ENCODE peak calls at places on chromosome 1, in nine cellular contexts. B is psoas muscle; S is SK-MEL-5; V is kidney tubule cell; E is uterus; C is GM06990; Z is MCF 10A; N is T-helper 9 cell; L is activated T-cell treated with anti-CD3 and anti-CD28 coated beads, Interleukin-2, amount 50 U/mL, for 4 hours. J is an unnamed sample.

GRCh38 chr1:96334236-96334557 is 387.4 kb upstream of the PTBP2 start:
- DNase-seq in N (no peak), Z (no peak), V (no peak), S (no peak), B (no peak), E (no peak), L (no peak), C (no peak), J (no peak)

GRCh38 chr1:119703666-119704450 is 7.9 kb upstream of the PHGDH start:
- DNase-seq in L (no peak), N (no peak), E (no peak), S (no peak), B (no peak), Z (no peak), C (no peak), V (no peak), J (no peak)

GRCh38 chr1:170461762-170462384 is 70.1 kb upstream of the GORAB start:
- DNase-seq in N (no peak), S (peak; percentile 6), V (no peak), E (no peak), L (no peak), Z (peak; percentile 42), B (peak; percentile 21), C (no peak), J (no peak)

GRCh38 chr1:63487336-63488065 is 35.5 kb downstream of the ITGB3BP start:
- DNase-seq in Z (peak; percentile 48), B (no peak), N (no peak), L (no peak), C (no peak), E (no peak), V (peak; percentile 16), S (no peak), J (no peak)

GRCh38 chr1:67645495-67646144 is 39.4 kb upstream of the GADD45A start:
- DNase-seq in C (no peak), E (peak; percentile 50), L (no peak), V (no peak), N (no peak), B (peak; percentile 58), S (peak; percentile 54), Z (peak; percentile 73), J (no peak)

GRCh38 chr1:147494998-147495580 is 46.2 kb upstream of the BCL9 start:
- DNase-seq in V (peak; percentile 70), N (peak; percentile 52), E (peak; percentile 83), C (no peak), B (peak; percentile 61), S (peak; percentile 92), Z (peak; percentile 81), L (peak; percentile 68), J (peak; percentile 47)

GRCh38 chr1:97630968-97631367 is 289.9 kb downstream of the DPYD start:
- DNase-seq in V (no peak), E (peak; percentile 14), N (no peak), C (no peak), Z (no peak), L (no peak), B (no peak), S (no peak), J (no peak)

GRCh38 chr1:40036574-40036973 is 4.0 kb upstream of the CAP1 start:
- DNase-seq in C (no peak), Z (peak; percentile 57), B (peak; percentile 73), V (no peak), N (no peak), S (no peak), E (peak; percentile 83), L (no peak), J (peak; percentile 61)

GRCh38 chr1:224435999-224436398 is 1.4 kb upstream of the WDR26 start:
- DNase-seq in C (no peak), S (no peak), V (peak; percentile 65), E (no peak), Z (peak; percentile 62), B (no peak), N (no peak), L (no peak), J (no peak)

GRCh38 chr1:87331319-87332269 is 2.9 kb downstream of the LMO4 start:
- DNase-seq in B (peak; percentile 78), Z (peak; percentile 79), E (peak; percentile 76), C (peak; percentile 77), L (peak; percentile 60), V (peak; percentile 76), S (peak; percentile 52), N (peak; percentile 73), J (peak; percentile 45)

GRCh38 chr1:241799414-241799813 is 48.6 kb upstream of the EXO1 start:
- DNase-seq in Z (peak; percentile 51), V (no peak), S (no peak), B (no peak), E (no peak), L (no peak), C (no peak), N (no peak), J (no peak)

GRCh38 chr1:46004491-46004890 is 127.9 kb downstream of the PIK3R3 start:
- DNase-seq in L (no peak), Z (no peak), C (no peak), S (no peak), E (no peak), N (no peak), B (no peak), V (no peak), J (no peak)

GRCh38 chr1:47711211-47711847 is 273.5 kb downstream of the FOXD2 start:
- DNase-seq in E (no peak), N (no peak), B (no peak), V (no peak), S (no peak), Z (no peak), L (no peak), C (no peak), J (no peak)

GRCh38 chr1:29679316-29679715 is 443.0 kb downstream of the PTPRU start:
- DNase-seq in C (no peak), L (no peak), Z (no peak), S (no peak), N (no peak), E (no peak), B (no peak), V (no peak), J (no peak)